ENCODE peak calls at places on chromosomes 4 and X, in six cellular contexts. D, O, T, B, X and E are unnamed samples.

GRCh38 chr4:137755033-137755471 is 222.8 kb upstream of the PCDH18 start:
- DNase-seq in X (no peak), D (no peak), T (peak; percentile 53), B (no peak), O (peak; percentile 10), E (peak; percentile 76)

GRCh38 chr4:11632488-11632887 is 203.8 kb upstream of the HS3ST1 start:
- DNase-seq in O (no peak), D (no peak), T (peak; percentile 78), B (no peak), X (no peak), E (peak; percentile 99)

GRCh38 chrX:41718481-41719245 is 5.3 kb upstream of the GPR82 start:
- DNase-seq in D (peak; percentile 92), B (no peak), O (no peak), T (no peak), X (no peak), E (no peak)

GRCh38 chrX:53093748-53094583 is at the start of gene KANTR:
- DNase-seq in D (peak; percentile 95), B (peak; percentile 94), T (peak; percentile 97), X (peak; percentile 91), O (peak; percentile 84), E (peak; percentile 90)

GRCh38 chr4:83862471-83862870 is 326.6 kb downstream of the GPAT3 start:
- DNase-seq in B (no peak), X (no peak), O (no peak), T (no peak), D (no peak), E (no peak)

GRCh38 chr4:106238819-106239420 is 77.1 kb downstream of the TBCK start:
- DNase-seq in X (peak; percentile 18), D (peak; percentile 75), T (peak; percentile 45), B (no peak), O (no peak), E (peak; percentile 59)

GRCh38 chrX:51406688-51407519 is 74.3 kb downstream of the NUDT10 start:
- DNase-seq in D (no peak), B (no peak), O (no peak), T (no peak), X (no peak), E (no peak)

GRCh38 chrX:129522184-129523059 is 868 bp downstream of the SMARCA1 start:
- DNase-seq in B (peak; percentile 53), X (peak; percentile 37), O (no peak), D (peak; percentile 81), T (peak; percentile 63), E (peak; percentile 33)

GRCh38 chr4:88204882-88205281 is 46.4 kb upstream of the ABCG2 start:
- DNase-seq in X (no peak), B (no peak), T (peak; percentile 7), O (no peak), D (no peak), E (no peak)

GRCh38 chrX:39855748-39856129 is 242.0 kb downstream of the BCOR start:
- DNase-seq in O (no peak), X (peak; percentile 66), B (peak; percentile 81), T (peak; percentile 77), D (peak; percentile 76), E (peak; percentile 44)

GRCh38 chrX:100409316-100410082 is 574 bp downstream of the PCDH19 start:
- DNase-seq in O (no peak), B (no peak), X (no peak), D (peak; percentile 65), T (no peak), E (no peak)
- H3K27me3 ChIP-seq in O (peaks cover 34% of the 10 kb centered on the region), B (peaks cover 4% of the 10 kb centered on the region), X (peaks cover 46% of the 10 kb centered on the region), D (peaks cover 84% of the 10 kb centered on the region), T (peaks cover 27% of the 10 kb centered on the region), E (peaks cover 15% of the 10 kb centered on the region)

GRCh38 chr4:2507259-2507658 is 29.2 kb upstream of the FAM193A start:
- DNase-seq in D (no peak), B (no peak), T (no peak), X (no peak), O (no peak), E (no peak)
- TF ChIP-seq CTCF in D (no peak), B (no peak), T (no peak), X (no peak), O (no peak), E (no peak)

GRCh38 chrX:132821974-132822633 is 136.3 kb downstream of the HS6ST2 start:
- DNase-seq in B (no peak), X (peak; percentile 19), T (no peak), O (no peak), D (no peak), E (no peak)
- H3K27me3 ChIP-seq in B (no peaks in the 10 kb centered on the region), X (no peaks in the 10 kb centered on the region), T (no peaks in the 10 kb centered on the region), O (no peaks in the 10 kb centered on the region), D (no peaks in the 10 kb centered on the region), E (no peaks in the 10 kb centered on the region)

GRCh38 chrX:110044531-110045249 is 41.8 kb downstream of the TMEM164 start:
- DNase-seq in O (no peak), B (no peak), X (no peak), T (no peak), D (no peak), E (no peak)
- TF ChIP-seq CTCF in O (no peak), B (no peak), X (no peak), T (no peak), D (no peak), E (no peak)

DNA sequence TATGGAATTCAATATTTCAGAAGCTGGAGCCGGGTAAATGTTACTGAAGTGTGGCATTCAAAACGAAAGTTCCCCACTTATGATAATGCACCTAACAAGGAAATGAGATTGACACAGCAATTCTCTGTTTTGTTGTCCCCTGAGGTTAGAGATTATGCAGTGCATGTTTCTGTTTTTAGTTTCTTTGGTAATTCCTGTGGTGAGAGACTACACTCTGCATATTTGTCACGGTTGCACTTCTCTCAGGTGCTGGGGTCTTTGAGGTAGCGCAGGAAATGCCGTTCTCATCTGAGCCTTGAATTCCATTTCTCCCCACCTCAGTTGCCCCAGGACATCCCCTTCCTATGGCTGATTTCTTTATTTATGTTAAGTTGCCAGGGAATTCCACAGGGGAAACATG is 15.3 kb upstream of the BEND4 start:
- DNase-seq in B (no peak), O (no peak), D (no peak), T (no peak), X (no peak), E (no peak)
- H3K27me3 ChIP-seq in B (no peaks in the 10 kb centered on the region), O (no peaks in the 10 kb centered on the region), D (no peaks in the 10 kb centered on the region), T (no peaks in the 10 kb centered on the region), X (no peaks in the 10 kb centered on the region), E (no peaks in the 10 kb centered on the region)

GRCh38 chr4:6591781-6592180 is 16.8 kb downstream of the MAN2B2 start:
- DNase-seq in T (no peak), O (no peak), B (no peak), D (no peak), X (no peak), E (no peak)
- TF ChIP-seq CTCF in T (peak; percentile 28), O (no peak), B (no peak), D (no peak), X (no peak), E (no peak)

DNA sequence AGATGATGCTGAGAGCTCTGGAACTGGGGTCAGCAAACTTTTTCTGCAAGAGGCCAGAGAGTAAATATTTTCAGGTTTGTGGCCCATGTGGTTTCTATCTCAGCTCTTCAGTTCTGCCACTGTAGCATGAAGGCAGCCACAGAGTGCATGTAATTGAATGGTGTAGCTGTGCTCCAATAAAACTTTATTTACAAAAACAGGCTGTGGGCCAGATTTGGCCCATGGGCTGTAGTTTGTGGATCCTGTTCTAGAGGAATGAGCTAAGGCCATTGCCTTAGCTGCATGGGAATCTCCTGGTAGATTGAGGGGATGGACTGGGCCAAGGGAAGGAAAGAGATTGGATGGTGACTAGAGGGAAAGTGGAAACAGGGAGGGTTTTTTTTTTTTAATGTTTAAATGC is 36.8 kb downstream of the CLCN4 start:
- DNase-seq in D (no peak), X (no peak), T (no peak), B (no peak), O (no peak), E (no peak)
- H3K27me3 ChIP-seq in D (no peaks in the 10 kb centered on the region), X (no peaks in the 10 kb centered on the region), T (no peaks in the 10 kb centered on the region), B (no peaks in the 10 kb centered on the region), O (no peaks in the 10 kb centered on the region), E (no peaks in the 10 kb centered on the region)